ENCODE peak calls at places on chromosomes 13 and 19, in six cellular contexts. A is stimulated activated CD8-positive, alpha-beta memory T cell treated with anti-CD3 and anti-CD28 coated beads, Interleukin-4, amount 100 ng/mL, for 4 hours; R is mucosa of gallbladder; V is RWPE1; U is M059J; E is NCI-H1092 treated with DMSO at 0.1 percent for 48 hours. X is an unnamed sample.

GRCh38 chr19:32599258-32599657 is 18.3 kb downstream of the PDCD5 start:
- DNase-seq in A (no peak), R (no peak), V (no peak), U (no peak), E (no peak), X (no peak)

GRCh38 chr13:72255908-72256307 is 388.9 kb upstream of the DACH1 start:
- DNase-seq in A (no peak), R (peak; percentile 19), V (peak; percentile 26), U (peak; percentile 63), E (peak; percentile 83), X (peak; percentile 40)

GRCh38 chr13:20465218-20465879 is 60.3 kb downstream of the CRYL1 start:
- DNase-seq in A (no peak), R (peak; percentile 69), V (peak; percentile 24), U (peak; percentile 37), E (no peak), X (peak; percentile 47)

GRCh38 chr19:2727640-2727944 is 6.4 kb upstream of the DIRAS1 start:
- DNase-seq in A (no peak), R (no peak), V (peak; percentile 72), U (peak; percentile 57), E (no peak), X (no peak)

GRCh38 chr13:110554227-110554836 is 7.2 kb downstream of the RAB20 start:
- DNase-seq in A (no peak), R (no peak), V (no peak), U (no peak), E (no peak), X (no peak)

GRCh38 chr13:45120967-45121366 is 657 bp downstream of the GTF2F2 start:
- DNase-seq in A (no peak), R (no peak), V (peak; percentile 3), U (no peak), E (no peak), X (no peak)

GRCh38 chr13:100543872-100544602 is 44.6 kb downstream of the GGACT start:
- DNase-seq in A (no peak), R (no peak), V (no peak), U (no peak), E (no peak), X (no peak)

GRCh38 chr19:41746593-41747227 is 8.6 kb upstream of the CEACAM6 start:
- DNase-seq in A (peak; percentile 4), R (peak; percentile 44), V (peak; percentile 57), U (peak; percentile 46), E (peak; percentile 84), X (peak; percentile 46)

GRCh38 chr13:32036131-32036695 is 4.6 kb downstream of the FRY start:
- DNase-seq in A (no peak), R (no peak), V (no peak), U (no peak), E (no peak), X (no peak)

GRCh38 chr13:95970878-95971277 is 82.3 kb downstream of the UGGT2 start:
- DNase-seq in A (no peak), R (no peak), V (no peak), U (no peak), E (no peak), X (no peak)

GRCh38 chr13:26469602-26470001 is 87.9 kb upstream of the WASF3 start:
- DNase-seq in A (no peak), R (no peak), V (no peak), U (no peak), E (peak; percentile 96), X (no peak)

GRCh38 chr13:105518086-105518485 is 1017.4 kb downstream of the EFNB2 start:
- DNase-seq in A (no peak), R (no peak), V (no peak), U (peak; percentile 88), E (no peak), X (no peak)

GRCh38 chr19:45884682-45885555 is 1.0 kb downstream of the IRF2BP1 start:
- DNase-seq in A (no peak), R (no peak), V (no peak), U (no peak), E (peak; percentile 6), X (no peak)

GRCh38 chr19:50377051-50377441 is 789 bp downstream of the NR1H2 start:
- DNase-seq in A (no peak), R (no peak), V (peak; percentile 38), U (no peak), E (peak; percentile 5), X (peak; percentile 39)

GRCh38 chr13:77800219-77800618 is 102.7 kb downstream of the SLAIN1 start:
- DNase-seq in A (no peak), R (no peak), V (no peak), U (no peak), E (no peak), X (no peak)

X was measured in thyroid gland.